ENCODE peak calls at places on chromosome 19, in nine cellular contexts. One of them, this sample, is unnamed.

GRCh38 chr19:2618611-2619010 is 83.9 kb downstream of the GNG7 start:
- DNase-seq in prostate gland: no peak
- DNase-seq in spleen: peak; percentile 95
- DNase-seq in body of pancreas: no peak
- DNase-seq in esophagus squamous epithelium: no peak
- DNase-seq in stomach: peak; percentile 59
- DNase-seq in uterus: no peak
- DNase-seq in A549: no peak
- DNase-seq in breast epithelium: no peak
- DNase-seq in this sample: peak; percentile 86

GRCh38 chr19:9793051-9793591 is 24.6 kb upstream of the ZNF846 start:
- DNase-seq in A549: no peak
- DNase-seq in prostate gland: no peak
- DNase-seq in breast epithelium: peak; percentile 58
- DNase-seq in spleen: no peak
- DNase-seq in body of pancreas: peak; percentile 48
- DNase-seq in esophagus squamous epithelium: no peak
- DNase-seq in stomach: peak; percentile 51
- DNase-seq in uterus: peak; percentile 65
- DNase-seq in this sample: peak; percentile 61

GRCh38 chr19:30522359-30522758 is 150.2 kb downstream of the ZNF536 start:
- DNase-seq in A549: no peak
- DNase-seq in breast epithelium: no peak
- DNase-seq in prostate gland: no peak
- DNase-seq in spleen: no peak
- DNase-seq in body of pancreas: no peak
- DNase-seq in stomach: no peak
- DNase-seq in esophagus squamous epithelium: no peak
- DNase-seq in uterus: no peak
- DNase-seq in this sample: no peak

GRCh38 chr19:36421749-36422481 is 3.5 kb upstream of the ZFP82 start:
- DNase-seq in prostate gland: no peak
- DNase-seq in esophagus squamous epithelium: no peak
- DNase-seq in A549: no peak
- DNase-seq in uterus: no peak
- DNase-seq in body of pancreas: no peak
- DNase-seq in spleen: peak; percentile 68
- DNase-seq in stomach: no peak
- DNase-seq in breast epithelium: no peak
- DNase-seq in this sample: no peak

GRCh38 chr19:3471954-3472655 is 8.2 kb downstream of the SMIM24 start:
- DNase-seq in esophagus squamous epithelium: no peak
- DNase-seq in prostate gland: peak; percentile 19
- DNase-seq in spleen: no peak
- DNase-seq in breast epithelium: no peak
- DNase-seq in stomach: peak; percentile 42
- DNase-seq in body of pancreas: peak; percentile 53
- DNase-seq in uterus: no peak
- DNase-seq in A549: no peak
- DNase-seq in this sample: no peak

GRCh38 chr19:16799740-16800139 is 29.5 kb upstream of the SIN3B start:
- DNase-seq in A549: no peak
- DNase-seq in body of pancreas: no peak
- DNase-seq in breast epithelium: no peak
- DNase-seq in prostate gland: no peak
- DNase-seq in esophagus squamous epithelium: no peak
- DNase-seq in uterus: no peak
- DNase-seq in spleen: no peak
- DNase-seq in stomach: no peak
- DNase-seq in this sample: no peak

GRCh38 chr19:55117063-55117635 is 288 bp downstream of the PPP1R12C start:
- DNase-seq in stomach: no peak
- DNase-seq in uterus: peak; percentile 42
- DNase-seq in body of pancreas: peak; percentile 38
- DNase-seq in breast epithelium: no peak
- DNase-seq in prostate gland: no peak
- DNase-seq in spleen: peak; percentile 90
- DNase-seq in A549: no peak
- DNase-seq in esophagus squamous epithelium: no peak
- DNase-seq in this sample: no peak

GRCh38 chr19:29495971-29496441 is 29.8 kb upstream of the VSTM2B start:
- DNase-seq in A549: no peak
- DNase-seq in spleen: no peak
- DNase-seq in esophagus squamous epithelium: no peak
- DNase-seq in breast epithelium: no peak
- DNase-seq in stomach: no peak
- DNase-seq in body of pancreas: no peak
- DNase-seq in uterus: no peak
- DNase-seq in prostate gland: no peak
- DNase-seq in this sample: no peak

GRCh38 chr19:18960370-18960769 is 19.4 kb upstream of the HOMER3 start:
- DNase-seq in esophagus squamous epithelium: no peak
- DNase-seq in prostate gland: no peak
- DNase-seq in A549: no peak
- DNase-seq in breast epithelium: no peak
- DNase-seq in spleen: no peak
- DNase-seq in stomach: no peak
- DNase-seq in uterus: no peak
- DNase-seq in body of pancreas: no peak
- DNase-seq in this sample: no peak

GRCh38 chr19:45906221-45906620 is 3.8 kb upstream of the MYPOP start:
- DNase-seq in breast epithelium: no peak
- DNase-seq in prostate gland: no peak
- DNase-seq in spleen: no peak
- DNase-seq in A549: no peak
- DNase-seq in body of pancreas: no peak
- DNase-seq in esophagus squamous epithelium: no peak
- DNase-seq in stomach: no peak
- DNase-seq in uterus: no peak
- DNase-seq in this sample: no peak

GRCh38 chr19:16381756-16382401 is 57.3 kb downstream of the KLF2 start:
- DNase-seq in body of pancreas: peak; percentile 34
- DNase-seq in uterus: peak; percentile 90
- DNase-seq in stomach: no peak
- DNase-seq in prostate gland: no peak
- DNase-seq in A549: no peak
- DNase-seq in breast epithelium: no peak
- DNase-seq in esophagus squamous epithelium: no peak
- DNase-seq in spleen: peak; percentile 78
- DNase-seq in this sample: no peak

GRCh38 chr19:55044771-55045716 is 7.0 kb upstream of the GP6 start:
- DNase-seq in stomach: no peak
- DNase-seq in spleen: no peak
- DNase-seq in A549: no peak
- DNase-seq in breast epithelium: peak; percentile 20
- DNase-seq in esophagus squamous epithelium: no peak
- DNase-seq in uterus: no peak
- DNase-seq in body of pancreas: no peak
- DNase-seq in prostate gland: no peak
- DNase-seq in this sample: no peak

GRCh38 chr19:53008061-53008778 is 5.5 kb upstream of the ERVV-1 start:
- DNase-seq in stomach: no peak
- DNase-seq in esophagus squamous epithelium: no peak
- DNase-seq in spleen: no peak
- DNase-seq in A549: no peak
- DNase-seq in uterus: no peak
- DNase-seq in body of pancreas: no peak
- DNase-seq in prostate gland: peak; percentile 47
- DNase-seq in breast epithelium: no peak
- DNase-seq in this sample: no peak

GRCh38 chr19:19103167-19103566 is 35.1 kb downstream of the TMEM161A start:
- DNase-seq in esophagus squamous epithelium: no peak
- DNase-seq in uterus: no peak
- DNase-seq in spleen: no peak
- DNase-seq in A549: no peak
- DNase-seq in body of pancreas: no peak
- DNase-seq in breast epithelium: no peak
- DNase-seq in prostate gland: no peak
- DNase-seq in stomach: no peak
- DNase-seq in this sample: no peak

GRCh38 chr19:49390131-49390977 is 2.3 kb downstream of the KASH5 start:
- DNase-seq in prostate gland: no peak
- DNase-seq in body of pancreas: peak; percentile 90
- DNase-seq in uterus: no peak
- DNase-seq in breast epithelium: no peak
- DNase-seq in esophagus squamous epithelium: no peak
- DNase-seq in A549: no peak
- DNase-seq in stomach: no peak
- DNase-seq in spleen: no peak
- DNase-seq in this sample: no peak

DNA sequence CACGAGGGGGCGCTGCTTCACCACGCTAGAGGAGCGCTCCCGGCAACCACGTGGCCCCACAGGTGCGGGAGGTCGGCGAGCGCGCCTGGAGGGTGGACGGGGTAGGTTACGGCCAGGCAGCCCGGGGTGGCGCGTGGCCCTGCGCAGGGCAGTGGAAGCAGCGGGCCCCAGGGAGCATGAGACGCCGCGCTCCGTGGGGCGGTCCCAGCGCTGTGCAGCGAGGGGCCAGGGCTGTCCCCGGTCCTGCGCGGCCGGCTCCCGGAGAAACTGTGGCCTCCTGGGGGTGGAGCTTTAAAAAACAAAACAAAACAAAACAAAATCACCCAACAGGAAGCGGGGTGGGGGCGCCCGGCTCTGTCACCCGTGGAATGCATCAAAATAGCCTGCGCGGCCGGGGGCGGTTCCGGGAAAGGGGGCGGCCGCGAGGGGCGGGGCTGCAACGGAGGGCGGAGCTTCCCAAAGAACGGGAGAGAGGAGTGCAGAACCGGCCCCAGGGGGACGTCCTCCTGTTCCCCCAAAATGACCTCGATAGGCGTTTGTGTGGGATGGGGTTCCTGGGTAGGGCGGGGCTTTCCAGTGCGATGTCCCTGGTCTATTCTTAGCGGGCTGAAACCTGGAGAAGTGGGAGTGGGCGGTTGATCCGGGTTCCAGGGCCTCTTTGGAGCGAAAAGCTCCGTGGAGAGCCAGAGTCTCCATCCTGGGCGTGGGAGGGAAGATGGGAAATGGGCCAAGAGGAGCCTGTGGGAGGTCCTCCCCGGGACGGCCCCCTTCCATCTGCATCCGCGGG is 27.3 kb downstream of the NUMBL start:
- DNase-seq in esophagus squamous epithelium: peak; percentile 49
- DNase-seq in body of pancreas: peak; percentile 93
- DNase-seq in prostate gland: peak; percentile 88
- DNase-seq in breast epithelium: peak; percentile 88
- DNase-seq in A549: peak; percentile 97
- DNase-seq in spleen: peak; percentile 98
- DNase-seq in stomach: peak; percentile 94
- DNase-seq in uterus: peak; percentile 93
- DNase-seq in this sample: peak; percentile 94
- TF ChIP-seq POLR2A in esophagus squamous epithelium: no peak
- TF ChIP-seq POLR2A in body of pancreas: peak; percentile 23
- TF ChIP-seq POLR2A in prostate gland: peak; percentile 43
- TF ChIP-seq POLR2A in breast epithelium: no peak
- TF ChIP-seq POLR2A in A549: peak; percentile 50
- TF ChIP-seq POLR2A in spleen: no peak
- TF ChIP-seq POLR2A in stomach: no peak
- TF ChIP-seq POLR2A in uterus: peak; percentile 23
- TF ChIP-seq POLR2A in this sample: no peak

GRCh38 chr19:41930926-41931592 is 2.8 kb upstream of the ERFL start:
- DNase-seq in uterus: no peak
- DNase-seq in body of pancreas: no peak
- DNase-seq in A549: no peak
- DNase-seq in spleen: no peak
- DNase-seq in breast epithelium: no peak
- DNase-seq in esophagus squamous epithelium: no peak
- DNase-seq in prostate gland: no peak
- DNase-seq in stomach: no peak
- DNase-seq in this sample: no peak
- TF ChIP-seq CTCF in uterus: no peak
- TF ChIP-seq CTCF in body of pancreas: no peak
- TF ChIP-seq CTCF in A549: peak; percentile 35
- TF ChIP-seq CTCF in spleen: peak; percentile 28
- TF ChIP-seq CTCF in breast epithelium: no peak
- TF ChIP-seq CTCF in esophagus squamous epithelium: no peak
- TF ChIP-seq CTCF in prostate gland: no peak
- TF ChIP-seq CTCF in stomach: no peak
- TF ChIP-seq CTCF in this sample: peak; percentile 6

DNA sequence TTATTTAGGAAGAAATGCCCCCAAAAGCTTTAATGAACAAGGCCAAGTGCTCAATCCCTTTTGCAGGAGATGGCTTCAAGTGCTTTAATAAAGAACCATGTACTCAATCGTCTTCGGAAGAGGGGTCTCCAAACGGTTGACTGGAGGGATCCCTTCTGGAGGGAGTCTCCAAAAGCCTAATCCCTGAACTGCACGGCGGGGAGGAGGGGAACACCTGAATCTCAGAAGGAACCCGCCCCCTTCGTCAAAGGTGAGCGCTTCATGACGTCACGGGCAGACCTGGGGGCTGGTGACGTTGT is 497 bp downstream of the PAF1 start:
- DNase-seq in esophagus squamous epithelium: no peak
- DNase-seq in stomach: peak; percentile 75
- DNase-seq in uterus: peak; percentile 78
- DNase-seq in A549: peak; percentile 96
- DNase-seq in breast epithelium: peak; percentile 74
- DNase-seq in body of pancreas: peak; percentile 72
- DNase-seq in prostate gland: peak; percentile 75
- DNase-seq in spleen: no peak
- DNase-seq in this sample: peak; percentile 86
- H3K27ac ChIP-seq in esophagus squamous epithelium: peak overlapping the region; percentile 100
- H3K27ac ChIP-seq in stomach: peak overlapping the region; percentile 99
- H3K27ac ChIP-seq in uterus: peak overlapping the region; percentile 86
- H3K27ac ChIP-seq in A549: peak overlapping the region; percentile 89
- H3K27ac ChIP-seq in breast epithelium: peak overlapping the region; percentile 99
- H3K27ac ChIP-seq in body of pancreas: peak overlapping the region; percentile 93
- H3K27ac ChIP-seq in prostate gland: peak overlapping the region; percentile 98
- H3K27ac ChIP-seq in spleen: peak overlapping the region; percentile 99
- H3K27ac ChIP-seq in this sample: peak overlapping the region; percentile 93

GRCh38 chr19:51573331-51573730 is 2.2 kb downstream of the ZNF175 start:
- DNase-seq in uterus: no peak
- DNase-seq in esophagus squamous epithelium: no peak
- DNase-seq in A549: no peak
- DNase-seq in stomach: no peak
- DNase-seq in body of pancreas: no peak
- DNase-seq in breast epithelium: no peak
- DNase-seq in prostate gland: no peak
- DNase-seq in spleen: no peak
- DNase-seq in this sample: no peak

GRCh38 chr19:51572415-51572814 is 1.3 kb downstream of the ZNF175 start:
- DNase-seq in esophagus squamous epithelium: no peak
- DNase-seq in spleen: no peak
- DNase-seq in uterus: no peak
- DNase-seq in A549: no peak
- DNase-seq in breast epithelium: no peak
- DNase-seq in stomach: no peak
- DNase-seq in body of pancreas: no peak
- DNase-seq in prostate gland: no peak
- DNase-seq in this sample: peak; percentile 54

GRCh38 chr19:51571599-51571998 is 516 bp downstream of the ZNF175 start:
- DNase-seq in body of pancreas: no peak
- DNase-seq in esophagus squamous epithelium: no peak
- DNase-seq in stomach: no peak
- DNase-seq in prostate gland: no peak
- DNase-seq in uterus: no peak
- DNase-seq in A549: no peak
- DNase-seq in spleen: no peak
- DNase-seq in breast epithelium: no peak
- DNase-seq in this sample: no peak

GRCh38 chr19:51572908-51573307 is 1.8 kb downstream of the ZNF175 start:
- DNase-seq in prostate gland: no peak
- DNase-seq in breast epithelium: no peak
- DNase-seq in stomach: no peak
- DNase-seq in A549: no peak
- DNase-seq in esophagus squamous epithelium: no peak
- DNase-seq in body of pancreas: no peak
- DNase-seq in uterus: no peak
- DNase-seq in spleen: no peak
- DNase-seq in this sample: no peak

GRCh38 chr19:51570962-51571575 is at the start of gene ZNF175:
- DNase-seq in body of pancreas: peak; percentile 96
- DNase-seq in prostate gland: peak; percentile 94
- DNase-seq in A549: peak; percentile 95
- DNase-seq in breast epithelium: peak; percentile 88
- DNase-seq in spleen: peak; percentile 90
- DNase-seq in uterus: peak; percentile 97
- DNase-seq in stomach: peak; percentile 94
- DNase-seq in esophagus squamous epithelium: peak; percentile 54
- DNase-seq in this sample: peak; percentile 97
- TF ChIP-seq POLR2A in body of pancreas: peak; percentile 32
- TF ChIP-seq POLR2A in prostate gland: peak; percentile 40
- TF ChIP-seq POLR2A in A549: peak; percentile 34
- TF ChIP-seq POLR2A in breast epithelium: no peak
- TF ChIP-seq POLR2A in spleen: no peak
- TF ChIP-seq POLR2A in uterus: no peak
- TF ChIP-seq POLR2A in stomach: no peak
- TF ChIP-seq POLR2A in esophagus squamous epithelium: peak; percentile 51
- TF ChIP-seq POLR2A in this sample: no peak